ENCODE peak calls at places on chromosomes 13 and 19, in four cellular contexts. V, K, S and X are unnamed samples.

GRCh38 chr13:42215578-42216421 is 56.2 kb upstream of the AKAP11 start:
- DNase-seq in S (peak), K (no peak), V (peak), X (peak)

GRCh38 chr13:35672611-35673010 is 196.1 kb upstream of the MAB21L1 start:
- DNase-seq in V (no peak), K (no peak), S (no peak), X (peak)

GRCh38 chr13:99122171-99122570 is 78.5 kb upstream of the UBAC2 start:
- DNase-seq in S (no peak), V (no peak), K (no peak), X (no peak)

GRCh38 chr13:97724450-97724849 is 229.0 kb upstream of the IPO5 start:
- DNase-seq in V (no peak), K (no peak), S (peak), X (no peak)

GRCh38 chr19:4717191-4717965 is 6.3 kb downstream of the DPP9 start:
- DNase-seq in K (no peak), S (peak), V (no peak), X (no peak)

GRCh38 chr19:29323046-29323971 is 110.4 kb upstream of the UQCRFS1 start:
- DNase-seq in V (no peak), K (no peak), S (no peak), X (no peak)

GRCh38 chr19:13959962-13960862 is 7.9 kb downstream of the DCAF15 start:
- DNase-seq in V (no peak), S (no peak), K (no peak), X (no peak)

GRCh38 chr19:5200844-5201243 is 139.8 kb downstream of the PTPRS start:
- DNase-seq in V (no peak), K (no peak), S (peak), X (no peak)

GRCh38 chr19:13077233-13077632 is 25.4 kb downstream of the LYL1 start:
- DNase-seq in V (no peak), K (no peak), S (no peak), X (no peak)

GRCh38 chr19:3443840-3444694 is 36.3 kb downstream of the SMIM24 start:
- DNase-seq in V (no peak), K (peak), S (peak), X (no peak)

GRCh38 chr19:13056052-13056660 is 46.5 kb downstream of the LYL1 start:
- DNase-seq in K (peak), S (peak), V (no peak), X (peak)

GRCh38 chr13:38888309-38888708 is 102.3 kb downstream of the STOML3 start:
- DNase-seq in V (no peak), K (no peak), S (peak), X (peak)

GRCh38 chr19:45041125-45041524 is 2.3 kb downstream of the CLASRP start:
- DNase-seq in K (no peak), S (no peak), V (no peak), X (no peak)

GRCh38 chr19:36719687-36720556 is 32.5 kb downstream of the ZNF567 start:
- DNase-seq in S (peak), V (peak), K (no peak), X (no peak)

GRCh38 chr19:1098177-1099051 is 3.2 kb upstream of the POLR2E start:
- DNase-seq in V (no peak), K (no peak), S (no peak), X (no peak)

GRCh38 chr19:35266904-35267817 is 1.6 kb upstream of the USF2 start:
- DNase-seq in K (peak), V (peak), S (peak), X (no peak)

GRCh38 chr13:84917252-84917878 is 881.9 kb downstream of the SLITRK6 start:
- DNase-seq in K (no peak), V (no peak), S (peak), X (peak)

GRCh38 chr13:20492641-20493040 is 33.0 kb downstream of the CRYL1 start:
- DNase-seq in S (peak), V (peak), K (no peak), X (no peak)
- TF ChIP-seq CTCF in S (peak), V (peak), K (peak), X (peak)

DNA sequence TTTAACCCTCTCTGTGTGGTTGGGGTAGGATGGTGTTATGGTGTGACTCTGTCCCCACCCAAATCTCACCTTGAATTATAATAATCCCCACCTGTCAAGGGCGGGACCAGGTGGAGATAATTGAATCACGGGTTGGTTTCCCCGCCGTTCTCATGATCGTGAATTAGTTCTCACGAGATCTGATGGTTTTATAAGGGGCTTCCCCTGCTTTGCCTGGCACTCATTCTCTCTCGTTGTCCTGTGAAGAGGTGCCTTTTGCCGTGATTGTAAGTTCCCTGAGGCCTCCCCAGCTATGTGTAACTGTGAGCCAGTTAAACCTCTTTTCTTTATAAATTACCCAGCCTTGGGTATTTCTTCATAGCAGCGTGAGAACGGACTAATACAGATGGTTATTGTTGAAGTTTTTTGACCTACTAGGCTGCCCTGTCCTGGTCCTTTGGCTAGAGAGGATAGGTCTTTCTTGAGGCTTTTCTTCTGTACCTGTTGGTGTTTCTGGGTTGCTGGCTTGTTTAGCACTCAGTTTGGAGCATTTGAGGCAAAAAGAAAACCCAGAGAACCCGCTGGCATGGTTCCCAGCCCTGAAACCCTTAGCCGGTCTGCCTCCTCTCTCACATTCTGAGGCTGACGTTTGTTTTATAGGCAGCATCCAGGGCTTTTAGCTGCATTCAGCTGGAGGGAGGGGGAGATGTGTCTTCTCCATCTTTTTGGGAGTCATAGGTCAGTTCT is 69.0 kb downstream of the ARHGEF7 start:
- DNase-seq in K (peak), S (no peak), V (peak), X (no peak)
- H3K4me3 ChIP-seq in K (peak), S (no peak), V (peak), X (no peak)

DNA sequence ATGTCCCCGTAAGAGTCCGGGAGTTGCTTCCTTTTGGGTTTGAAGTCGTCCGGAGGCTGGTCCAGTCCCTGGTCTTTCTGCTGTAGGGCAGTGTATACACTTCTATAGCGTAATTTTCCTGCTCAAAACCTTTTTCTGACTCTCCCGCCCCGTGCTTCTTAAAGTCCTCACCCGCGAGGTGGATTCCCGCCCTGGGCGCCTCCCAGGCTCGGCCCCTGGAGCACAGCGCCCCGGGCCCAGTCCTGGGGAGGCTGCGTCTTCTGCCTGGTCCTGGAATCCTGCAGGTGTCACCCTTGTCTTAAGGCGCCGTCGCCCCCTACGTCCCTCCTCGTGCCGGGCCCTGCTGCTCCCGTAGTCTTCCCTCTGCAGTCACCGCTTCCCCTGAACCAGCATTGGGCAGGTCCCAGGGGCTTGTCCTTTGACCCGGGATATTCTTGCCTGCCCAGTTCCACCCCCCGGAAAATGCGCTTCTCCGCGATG is 34.4 kb upstream of the ZNF808 start:
- DNase-seq in S (no peak), V (no peak), K (peak), X (no peak)
- TF ChIP-seq CTCF in S (no peak), V (no peak), K (peak), X (no peak)

DNA sequence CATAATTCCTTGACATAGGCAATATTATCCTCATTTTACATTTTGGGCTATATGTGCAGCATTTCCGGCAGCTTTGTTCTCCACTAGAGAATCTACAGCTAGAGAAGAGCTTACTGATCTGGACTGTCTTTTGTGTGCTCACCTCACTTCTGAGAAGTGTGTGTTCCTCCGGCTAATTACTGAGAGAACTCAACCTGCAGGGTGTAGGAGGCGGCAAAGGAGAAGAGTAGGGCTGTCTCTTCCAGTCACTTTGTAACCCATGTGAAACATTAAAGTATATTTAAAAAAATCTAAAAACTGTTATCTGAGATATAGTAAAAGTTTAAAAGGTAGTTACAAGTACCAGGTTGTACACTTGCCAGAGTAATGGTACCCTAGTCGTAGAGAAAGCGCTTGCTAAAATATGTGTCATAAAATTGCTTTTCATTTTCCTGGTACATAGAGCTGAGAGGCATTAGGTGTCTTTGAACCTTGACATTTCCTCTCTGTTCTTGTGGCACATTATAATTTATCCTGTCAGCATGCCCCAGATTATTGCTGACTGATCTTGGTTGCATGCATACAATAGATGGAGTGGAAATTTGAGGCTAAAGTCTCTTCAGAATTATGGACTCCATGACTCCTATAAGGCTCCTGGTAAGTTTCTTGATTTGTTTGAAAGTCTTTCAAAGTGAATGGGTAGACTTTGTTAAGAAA is 381.9 kb downstream of the LMO7 start:
- DNase-seq in V (no peak), K (no peak), S (no peak), X (no peak)
- H3K4me3 ChIP-seq in V (no peak), K (no peak), S (no peak), X (no peak)

GRCh38 chr13:31056650-31057275 is 104.9 kb downstream of the HSPH1 start:
- DNase-seq in S (peak), V (no peak), K (no peak), X (peak)
- TF ChIP-seq CTCF in S (peak), V (no peak), K (no peak), X (no peak)

DNA sequence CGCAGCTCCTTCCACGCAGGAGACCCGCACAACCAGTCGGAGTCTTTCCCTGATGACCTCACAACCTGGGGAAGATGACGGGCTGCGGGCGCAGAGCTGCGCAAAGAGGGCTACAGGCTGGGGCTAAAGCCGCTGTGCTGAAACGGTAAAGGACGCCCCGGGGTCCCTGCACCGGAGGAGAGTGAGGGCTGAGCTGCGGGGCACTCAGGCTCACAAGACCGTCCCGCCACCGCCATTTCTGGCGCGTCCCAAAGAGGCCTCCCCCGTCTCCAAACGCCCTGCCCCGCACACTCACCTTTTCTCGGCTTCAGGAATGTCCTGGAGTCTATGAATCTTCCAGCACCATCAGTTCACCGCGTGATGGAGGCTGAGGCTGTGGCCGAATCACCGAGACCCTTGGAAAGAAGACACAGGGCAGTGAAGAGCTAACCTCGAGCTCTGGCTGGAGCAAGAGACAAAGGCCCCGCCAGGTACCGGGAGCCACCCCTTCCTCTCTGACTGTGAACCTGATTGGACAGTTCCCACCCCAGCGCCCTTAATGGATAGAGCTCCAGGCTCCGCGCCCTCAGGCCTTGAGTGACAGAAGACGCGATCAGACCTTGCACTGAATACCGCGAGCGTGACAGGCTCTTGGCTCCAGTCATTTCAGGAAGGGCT is 41.8 kb upstream of the ZNF429 start:
- DNase-seq in K (peak), S (peak), V (no peak), X (no peak)
- H3K4me3 ChIP-seq in K (peak), S (peak), V (no peak), X (no peak)

GRCh38 chr19:48258350-48258749 is 2.6 kb upstream of the CARD8 start:
- DNase-seq in V (peak), K (no peak), S (no peak), X (no peak)

GRCh38 chr19:48253999-48254398 is 1.7 kb downstream of the CARD8 start:
- DNase-seq in V (no peak), S (no peak), K (no peak), X (no peak)

GRCh38 chr19:48252625-48253024 is 3.1 kb downstream of the CARD8 start:
- DNase-seq in S (no peak), V (no peak), K (no peak), X (no peak)

GRCh38 chr19:48254529-48254970 is 1.2 kb downstream of the CARD8 start:
- DNase-seq in S (no peak), V (no peak), K (no peak), X (no peak)

DNA sequence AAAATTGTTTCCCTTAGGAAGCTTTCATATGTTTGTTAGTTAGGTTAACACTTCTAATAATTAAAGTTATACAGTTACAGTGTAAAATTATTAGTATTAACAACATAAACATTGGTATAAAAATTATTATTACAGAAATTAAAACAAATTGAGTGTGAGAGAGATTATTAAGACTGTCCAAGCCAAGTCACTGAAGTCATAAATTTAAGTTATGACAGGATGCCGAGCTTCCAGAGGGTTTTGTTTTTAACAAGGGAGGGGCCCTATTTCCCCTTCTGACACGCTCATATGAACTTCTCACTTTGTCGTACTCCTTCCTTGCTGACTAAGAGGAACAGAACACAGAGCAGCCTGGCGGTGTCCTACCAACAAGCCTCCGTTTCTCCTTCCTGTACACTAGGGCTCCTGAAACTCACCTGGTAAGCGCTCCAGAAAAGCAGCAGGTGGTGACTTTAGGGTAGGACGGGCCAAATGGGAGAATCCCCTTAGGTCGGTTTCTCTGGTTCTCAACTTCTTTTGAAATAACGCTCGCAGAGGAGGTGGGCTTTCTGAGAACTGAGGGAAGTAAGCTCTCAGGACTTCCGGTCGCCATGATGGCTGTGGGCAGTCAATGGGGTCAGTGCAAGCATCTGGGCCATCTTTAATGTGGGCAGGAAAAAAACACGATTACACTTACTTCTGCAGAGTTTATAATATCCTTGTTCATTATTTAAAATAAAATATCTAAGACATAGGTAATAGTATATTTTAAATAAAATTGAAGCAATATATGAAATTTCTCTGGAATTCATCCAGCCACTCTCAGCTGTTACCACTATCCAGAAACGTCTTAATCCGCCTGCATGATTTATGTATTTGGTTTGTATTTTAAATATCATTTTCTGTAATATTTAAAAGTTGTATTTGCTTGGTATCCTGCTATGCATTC is at the start of gene CARD8:
- DNase-seq in V (peak), K (peak), S (peak), X (peak)
- TF ChIP-seq CTCF in V (no peak), K (no peak), S (peak), X (no peak)

GRCh38 chr19:16002380-16002779 is 53.6 kb downstream of the OR10H4 start:
- DNase-seq in S (peak), K (no peak), V (no peak), X (no peak)
- H3K4me3 ChIP-seq in S (peak), K (peak), V (peak), X (no peak)